ENCODE peak calls at places on chromosome 1, in four cellular contexts. One of them, this sample, is unnamed.

GRCh38 chr1:18110968-18111367 is 3.4 kb downstream of the IGSF21 start:
- DNase-seq in thoracic aorta: no peak
- DNase-seq in RWPE1: no peak
- DNase-seq in activated B cell treated with CpG ODN at 0.5 μM for 24 hours: no peak
- DNase-seq in this sample: no peak

GRCh38 chr1:238960071-238960470 is 426.3 kb upstream of the CHRM3 start:
- DNase-seq in RWPE1: peak
- DNase-seq in thoracic aorta: no peak
- DNase-seq in activated B cell treated with CpG ODN at 0.5 μM for 24 hours: no peak
- DNase-seq in this sample: no peak

GRCh38 chr1:158060001-158060400 is 66.6 kb downstream of the KIRREL1 start:
- DNase-seq in activated B cell treated with CpG ODN at 0.5 μM for 24 hours: no peak
- DNase-seq in thoracic aorta: no peak
- DNase-seq in RWPE1: no peak
- DNase-seq in this sample: no peak

GRCh38 chr1:6819641-6820040 is 34.4 kb downstream of the CAMTA1 start:
- DNase-seq in activated B cell treated with CpG ODN at 0.5 μM for 24 hours: no peak
- DNase-seq in thoracic aorta: no peak
- DNase-seq in RWPE1: no peak
- DNase-seq in this sample: no peak

GRCh38 chr1:28553229-28553930 is 495 bp downstream of the TRNAU1AP start:
- DNase-seq in thoracic aorta: no peak
- DNase-seq in activated B cell treated with CpG ODN at 0.5 μM for 24 hours: no peak
- DNase-seq in RWPE1: peak
- DNase-seq in this sample: peak

GRCh38 chr1:25912076-25912831 is 6.0 kb upstream of the STMN1 start:
- DNase-seq in RWPE1: peak
- DNase-seq in activated B cell treated with CpG ODN at 0.5 μM for 24 hours: no peak
- DNase-seq in thoracic aorta: no peak
- DNase-seq in this sample: no peak

GRCh38 chr1:112995890-112996289 is 39.9 kb upstream of the SLC16A1 start:
- DNase-seq in activated B cell treated with CpG ODN at 0.5 μM for 24 hours: no peak
- DNase-seq in RWPE1: peak
- DNase-seq in thoracic aorta: no peak
- DNase-seq in this sample: no peak

GRCh38 chr1:245512181-245512888 is 357.6 kb downstream of the KIF26B start:
- DNase-seq in thoracic aorta: no peak
- DNase-seq in activated B cell treated with CpG ODN at 0.5 μM for 24 hours: no peak
- DNase-seq in RWPE1: no peak
- DNase-seq in this sample: no peak

GRCh38 chr1:184034761-184035379 is 2.7 kb downstream of the COLGALT2 start:
- DNase-seq in activated B cell treated with CpG ODN at 0.5 μM for 24 hours: no peak
- DNase-seq in RWPE1: no peak
- DNase-seq in thoracic aorta: no peak
- DNase-seq in this sample: no peak

GRCh38 chr1:187842406-187843165 is 1013.8 kb downstream of the PLA2G4A start:
- DNase-seq in activated B cell treated with CpG ODN at 0.5 μM for 24 hours: no peak
- DNase-seq in RWPE1: peak
- DNase-seq in thoracic aorta: no peak
- DNase-seq in this sample: no peak

GRCh38 chr1:219372916-219373615 is 199.4 kb downstream of the LYPLAL1 start:
- DNase-seq in thoracic aorta: no peak
- DNase-seq in RWPE1: no peak
- DNase-seq in activated B cell treated with CpG ODN at 0.5 μM for 24 hours: no peak
- DNase-seq in this sample: no peak

GRCh38 chr1:219362702-219363101 is 189.0 kb downstream of the LYPLAL1 start:
- DNase-seq in activated B cell treated with CpG ODN at 0.5 μM for 24 hours: no peak
- DNase-seq in thoracic aorta: no peak
- DNase-seq in RWPE1: no peak
- DNase-seq in this sample: no peak

GRCh38 chr1:219365435-219365834 is 191.8 kb downstream of the LYPLAL1 start:
- DNase-seq in activated B cell treated with CpG ODN at 0.5 μM for 24 hours: no peak
- DNase-seq in RWPE1: no peak
- DNase-seq in thoracic aorta: no peak
- DNase-seq in this sample: no peak

DNA sequence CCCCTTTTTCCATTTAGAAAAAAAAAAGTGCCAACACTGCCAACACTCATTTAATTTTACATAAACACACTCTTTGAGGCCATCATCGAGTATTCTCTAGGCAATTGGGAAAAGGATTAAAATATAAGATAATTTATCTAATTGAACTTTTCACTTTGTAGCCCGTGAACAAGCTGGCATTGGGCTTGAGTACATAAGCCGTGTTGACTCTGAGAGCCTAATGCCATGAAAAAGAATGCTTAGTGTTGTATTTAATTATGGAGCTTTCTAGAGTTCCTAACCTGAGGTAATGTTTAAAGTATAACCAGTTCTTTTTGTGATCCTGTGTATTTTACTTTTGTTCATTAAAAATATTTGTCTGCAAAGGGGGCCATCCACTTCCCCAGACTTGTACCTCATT is 193.8 kb downstream of the LYPLAL1 start:
- DNase-seq in activated B cell treated with CpG ODN at 0.5 μM for 24 hours: no peak
- DNase-seq in thoracic aorta: no peak
- DNase-seq in RWPE1: no peak
- DNase-seq in this sample: no peak
- TF ChIP-seq CTCF in activated B cell treated with CpG ODN at 0.5 μM for 24 hours: no peak
- TF ChIP-seq CTCF in thoracic aorta: no peak
- TF ChIP-seq CTCF in RWPE1: no peak
- TF ChIP-seq CTCF in this sample: no peak

DNA sequence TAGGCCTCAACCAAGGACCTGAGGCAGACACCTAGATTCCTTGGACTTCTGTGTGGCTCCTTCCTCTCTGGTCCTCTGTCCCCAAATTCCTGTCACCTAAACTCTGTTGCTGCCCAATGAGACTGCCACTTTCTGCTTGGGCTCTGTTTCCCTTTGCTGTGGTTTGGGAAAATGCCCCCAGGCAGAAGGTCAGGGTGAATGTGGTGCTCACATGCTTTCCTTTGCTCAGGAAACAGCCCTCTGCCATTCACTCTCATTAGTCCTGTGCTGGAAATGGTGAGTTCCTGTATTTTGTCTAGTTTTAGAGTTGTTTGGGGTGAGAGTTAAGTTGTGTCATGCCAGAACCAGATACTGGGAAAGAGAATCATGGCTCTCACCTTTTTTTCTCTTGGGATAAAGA is 22.7 kb upstream of the SHE start:
- DNase-seq in RWPE1: no peak
- DNase-seq in thoracic aorta: no peak
- DNase-seq in activated B cell treated with CpG ODN at 0.5 μM for 24 hours: no peak
- DNase-seq in this sample: no peak
- TF ChIP-seq CTCF in RWPE1: no peak
- TF ChIP-seq CTCF in thoracic aorta: no peak
- TF ChIP-seq CTCF in activated B cell treated with CpG ODN at 0.5 μM for 24 hours: no peak
- TF ChIP-seq CTCF in this sample: no peak

DNA sequence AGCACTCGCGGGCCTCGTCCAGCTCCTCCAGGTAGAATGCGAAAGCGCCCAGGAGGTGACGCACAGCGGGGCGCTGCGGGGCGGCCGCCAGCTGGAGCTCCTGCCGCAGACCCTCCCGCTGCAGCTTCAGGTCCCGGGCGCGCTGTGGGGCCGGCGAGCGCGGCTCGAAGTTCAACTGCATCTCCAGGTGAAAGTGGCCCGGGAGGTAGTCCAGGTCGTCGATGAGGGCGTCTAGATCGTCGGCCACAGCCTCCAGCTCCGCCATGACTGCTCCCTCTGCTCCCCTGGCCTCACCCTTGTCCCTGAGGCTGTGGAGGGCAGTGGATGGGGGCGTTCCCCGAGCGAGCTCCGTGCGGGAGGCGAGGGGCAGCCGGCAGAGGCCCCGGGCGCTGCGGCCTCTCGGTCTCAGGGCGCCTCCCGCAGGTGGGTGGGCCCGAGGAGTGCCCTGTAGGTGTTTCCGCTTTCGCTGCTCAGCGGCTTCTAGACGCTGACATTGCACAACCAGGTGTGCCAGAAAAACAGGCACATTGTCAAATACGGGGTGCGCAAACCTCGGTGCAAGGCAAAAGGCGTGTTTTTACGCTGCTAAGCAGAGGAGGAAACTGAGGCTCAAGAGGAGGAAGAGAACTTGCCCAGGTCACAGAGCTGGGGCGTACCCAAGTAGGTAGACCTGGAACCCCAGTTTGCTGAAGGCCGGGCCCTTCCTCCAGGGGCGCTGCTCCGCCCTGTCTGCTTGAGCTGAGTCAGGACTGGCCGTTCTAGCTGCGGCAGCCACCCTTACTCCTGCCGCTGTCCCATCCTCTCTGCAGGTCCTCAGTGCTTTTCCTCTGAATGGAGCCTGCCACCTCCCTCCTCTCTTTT is at the start of gene TTC22:
- DNase-seq in activated B cell treated with CpG ODN at 0.5 μM for 24 hours: peak
- DNase-seq in thoracic aorta: no peak
- DNase-seq in RWPE1: peak
- DNase-seq in this sample: peak
- TF ChIP-seq CTCF in activated B cell treated with CpG ODN at 0.5 μM for 24 hours: no peak
- TF ChIP-seq CTCF in thoracic aorta: peak
- TF ChIP-seq CTCF in RWPE1: peak
- TF ChIP-seq CTCF in this sample: peak

GRCh38 chr1:151069103-151069486 is 1.5 kb upstream of the GABPB2 start:
- DNase-seq in activated B cell treated with CpG ODN at 0.5 μM for 24 hours: no peak
- DNase-seq in thoracic aorta: no peak
- DNase-seq in RWPE1: no peak
- DNase-seq in this sample: no peak

GRCh38 chr1:151067185-151067584 is 3.4 kb upstream of the GABPB2 start:
- DNase-seq in thoracic aorta: no peak
- DNase-seq in activated B cell treated with CpG ODN at 0.5 μM for 24 hours: no peak
- DNase-seq in RWPE1: no peak
- DNase-seq in this sample: no peak

DNA sequence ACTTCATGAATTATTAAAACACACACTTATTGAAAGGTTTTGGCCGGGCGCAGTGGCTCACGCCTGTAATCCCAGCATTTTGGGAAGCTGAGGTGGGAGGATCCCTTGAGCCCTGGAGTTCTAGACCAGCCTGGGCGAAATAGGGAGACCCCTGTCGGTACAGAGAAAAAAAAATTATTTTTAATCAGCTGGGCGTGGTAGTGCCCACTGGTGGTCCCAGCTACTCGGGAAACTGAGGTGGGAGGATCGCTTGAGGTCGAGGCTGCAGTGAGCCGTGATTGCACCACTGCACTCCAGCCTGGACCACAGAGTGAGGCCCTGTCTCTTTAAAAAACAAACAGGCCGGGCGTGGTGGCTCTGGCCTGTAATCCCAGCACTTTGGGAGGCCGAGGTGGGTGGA is 1.7 kb downstream of the GABPB2 start:
- DNase-seq in activated B cell treated with CpG ODN at 0.5 μM for 24 hours: no peak
- DNase-seq in RWPE1: no peak
- DNase-seq in thoracic aorta: no peak
- DNase-seq in this sample: no peak
- TF ChIP-seq CTCF in activated B cell treated with CpG ODN at 0.5 μM for 24 hours: no peak
- TF ChIP-seq CTCF in RWPE1: no peak
- TF ChIP-seq CTCF in thoracic aorta: no peak
- TF ChIP-seq CTCF in this sample: no peak

DNA sequence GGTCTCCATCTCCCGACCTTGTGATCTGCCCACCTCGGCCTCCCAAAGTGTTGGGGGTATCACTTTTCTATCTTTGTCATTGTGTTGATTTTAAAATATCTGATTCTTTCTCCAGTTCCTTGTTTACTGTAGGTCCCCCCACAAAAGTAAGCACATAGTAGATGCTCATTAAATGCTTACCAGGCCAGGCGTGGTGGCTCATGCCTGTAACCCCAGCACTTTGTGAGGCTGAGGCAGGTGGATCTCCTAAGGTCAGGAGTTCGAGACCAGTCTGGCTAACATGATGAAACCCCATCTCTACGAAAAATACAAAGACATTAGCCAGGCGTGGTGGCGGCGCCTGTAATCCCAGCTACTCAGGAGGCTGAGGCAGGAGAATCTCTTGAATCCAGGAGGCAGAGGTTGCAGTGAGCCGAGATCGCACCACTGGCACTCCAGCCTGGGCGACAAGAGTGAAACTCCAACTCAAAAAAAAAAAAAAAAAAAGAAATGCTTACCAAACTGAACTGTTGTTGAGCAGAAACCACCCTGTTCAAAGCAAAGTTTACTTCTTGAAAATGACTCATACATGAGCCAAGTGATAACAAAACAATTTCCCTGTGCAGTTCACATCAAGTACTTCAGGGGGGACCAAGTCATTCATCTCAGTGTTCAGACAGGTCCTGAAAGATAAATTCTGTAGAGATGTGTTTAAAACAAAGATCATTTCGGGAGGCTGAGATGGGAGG is 24.3 kb upstream of the NID1 start:
- DNase-seq in RWPE1: peak
- DNase-seq in activated B cell treated with CpG ODN at 0.5 μM for 24 hours: no peak
- DNase-seq in thoracic aorta: no peak
- DNase-seq in this sample: no peak
- TF ChIP-seq CTCF in RWPE1: no peak
- TF ChIP-seq CTCF in activated B cell treated with CpG ODN at 0.5 μM for 24 hours: no peak
- TF ChIP-seq CTCF in thoracic aorta: no peak
- TF ChIP-seq CTCF in this sample: no peak

DNA sequence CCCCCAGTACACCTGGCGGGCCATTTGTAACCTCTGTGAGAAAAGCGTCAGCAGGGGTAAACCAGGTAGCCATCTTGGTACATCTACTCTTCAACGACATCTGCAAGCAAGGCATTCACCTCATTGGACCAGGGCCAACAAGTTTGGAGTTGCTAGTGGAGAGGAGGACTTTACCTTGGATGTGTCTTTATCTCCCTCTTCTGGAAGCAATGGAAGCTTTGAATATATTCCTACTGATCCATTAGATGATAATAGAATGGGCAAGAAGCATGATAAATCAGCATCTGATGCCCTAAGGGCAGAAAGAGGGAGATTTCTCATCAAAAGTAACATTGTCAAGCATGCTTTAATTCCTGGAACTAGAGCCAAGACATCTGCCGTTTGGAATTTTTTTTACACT is 2.5 kb downstream of the ZBED6 start:
- DNase-seq in RWPE1: peak
- DNase-seq in thoracic aorta: no peak
- DNase-seq in activated B cell treated with CpG ODN at 0.5 μM for 24 hours: no peak
- DNase-seq in this sample: no peak
- TF ChIP-seq CTCF in RWPE1: no peak
- TF ChIP-seq CTCF in thoracic aorta: no peak
- TF ChIP-seq CTCF in activated B cell treated with CpG ODN at 0.5 μM for 24 hours: no peak
- TF ChIP-seq CTCF in this sample: no peak

DNA sequence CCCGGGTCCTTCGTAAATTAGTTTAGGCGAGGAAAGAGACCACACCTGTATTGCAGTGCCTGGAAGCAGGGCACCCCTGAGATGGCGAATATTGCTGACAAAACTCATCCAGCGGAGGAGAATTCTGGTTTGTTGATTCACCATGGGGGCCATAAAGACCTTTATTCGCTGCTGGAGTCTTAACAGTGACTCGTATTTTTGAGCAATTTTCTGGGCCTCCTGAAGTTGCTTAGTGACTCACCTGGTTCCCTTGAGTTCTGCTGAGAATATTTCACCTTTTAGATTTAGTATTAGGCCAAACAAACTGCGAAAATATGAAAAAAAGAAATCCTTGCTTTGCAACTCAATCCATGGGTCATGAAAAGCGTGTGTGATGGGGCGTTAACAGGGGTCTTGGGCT is 20.6 kb upstream of the H6PD start:
- DNase-seq in thoracic aorta: no peak
- DNase-seq in activated B cell treated with CpG ODN at 0.5 μM for 24 hours: no peak
- DNase-seq in RWPE1: no peak
- DNase-seq in this sample: no peak
- TF ChIP-seq CTCF in thoracic aorta: no peak
- TF ChIP-seq CTCF in activated B cell treated with CpG ODN at 0.5 μM for 24 hours: no peak
- TF ChIP-seq CTCF in RWPE1: no peak
- TF ChIP-seq CTCF in this sample: no peak

This sample was measured in GM10248.